ENCODE peak calls at places on chromosomes 16 and 17, in six cellular contexts. L is iPS-NIHi11, W is A549, P is mucosa of gallbladder, Q is NCI-H1694 treated with DMSO at 0.1 percent for 48 hours, Z is pons. R is an unnamed sample.

GRCh38 chr17:31587462-31587861 is 196.0 kb downstream of the RAB11FIP4 start:
- DNase-seq in L (no peak), W (no peak), P (no peak), Q (no peak), Z (no peak), R (no peak)

GRCh38 chr17:21373034-21373433 is 3.1 kb upstream of the KCNJ12 start:
- DNase-seq in L (no peak), W (no peak), P (no peak), Q (no peak), Z (no peak), R (no peak)

GRCh38 chr17:72515291-72516065 is 394.7 kb downstream of the SOX9 start:
- DNase-seq in L (peak; percentile 45), W (no peak), P (no peak), Q (peak; percentile 28), Z (no peak), R (no peak)

GRCh38 chr16:54432481-54433229 is 146.1 kb upstream of the IRX3 start:
- DNase-seq in L (no peak), W (no peak), P (no peak), Q (no peak), Z (peak; percentile 46), R (no peak)

GRCh38 chr17:44374306-44375195 is 10.9 kb upstream of the FAM171A2 start:
- DNase-seq in L (peak; percentile 91), W (no peak), P (no peak), Q (no peak), Z (no peak), R (no peak)

GRCh38 chr17:32161029-32161428 is 18.7 kb downstream of the RHOT1 start:
- DNase-seq in L (no peak), W (no peak), P (no peak), Q (no peak), Z (no peak), R (no peak)

GRCh38 chr17:73156887-73157870 is 7.6 kb upstream of the SSTR2 start:
- DNase-seq in L (no peak), W (no peak), P (no peak), Q (peak; percentile 58), Z (no peak), R (no peak)

GRCh38 chr17:12043702-12044101 is 23.0 kb downstream of the MAP2K4 start:
- DNase-seq in L (no peak), W (no peak), P (no peak), Q (no peak), Z (no peak), R (no peak)

GRCh38 chr17:43170140-43170765 is 761 bp upstream of the NBR1 start:
- DNase-seq in L (peak; percentile 92), W (peak; percentile 99), P (peak; percentile 93), Q (peak; percentile 92), Z (peak; percentile 98), R (peak; percentile 77)

GRCh38 chr17:79298801-79299200 is 224.2 kb downstream of the ENGASE start:
- DNase-seq in L (no peak), W (no peak), P (no peak), Q (no peak), Z (no peak), R (no peak)

GRCh38 chr16:66164581-66164980 is 201.9 kb upstream of the CDH5 start:
- DNase-seq in L (no peak), W (no peak), P (no peak), Q (no peak), Z (no peak), R (no peak)

GRCh38 chr16:53100131-53100748 is 45.4 kb downstream of the CHD9 start:
- DNase-seq in L (no peak), W (no peak), P (no peak), Q (peak; percentile 65), Z (no peak), R (no peak)

GRCh38 chr17:36188891-36189306 is 7.7 kb downstream of the CCL3L1 start:
- DNase-seq in L (no peak), W (no peak), P (peak; percentile 52), Q (peak; percentile 35), Z (peak; percentile 82), R (no peak)